ENCODE peak calls at places on chromosomes 4 and X, in seven cellular contexts. O is HepG2, K is GM12878, V is IMR-90, Q is NB4, M is upper lobe of left lung, H is stomach. Z is an unnamed sample.

GRCh38 chrX:117839544-117839943 is 277.1 kb downstream of the KLHL13 start:
- DNase-seq in O (no peak), K (no peak), V (no peak), Q (no peak), M (no peak), H (no peak), Z (no peak)

GRCh38 chrX:66675541-66675940 is 36.7 kb upstream of the EDA2R start:
- DNase-seq in O (no peak), K (no peak), V (no peak), Q (no peak), M (no peak), H (no peak), Z (no peak)

GRCh38 chr4:55445921-55446577 is 50.3 kb downstream of the TMEM165 start:
- DNase-seq in O (no peak), K (no peak), V (peak; percentile 89), Q (no peak), M (no peak), H (no peak), Z (no peak)

GRCh38 chrX:78658851-78659744 is at the start of gene RTL3:
- DNase-seq in O (no peak), K (no peak), V (peak; percentile 78), Q (peak; percentile 25), M (no peak), H (no peak), Z (no peak)

GRCh38 chr4:140188975-140189374 is 35.0 kb upstream of the MAML3 start:
- DNase-seq in O (no peak), K (no peak), V (peak; percentile 64), Q (no peak), M (peak; percentile 56), H (no peak), Z (no peak)

GRCh38 chrX:100874240-100874798 is at the start of gene NOX1:
- DNase-seq in O (no peak), K (no peak), V (peak; percentile 13), Q (no peak), M (no peak), H (no peak), Z (no peak)

GRCh38 chr4:143248827-143249226 is 64.1 kb downstream of the USP38 start:
- DNase-seq in O (no peak), K (no peak), V (no peak), Q (no peak), M (no peak), H (no peak), Z (no peak)

GRCh38 chr4:99863804-99864203 is 30.4 kb downstream of the LAMTOR3 start:
- DNase-seq in O (no peak), K (no peak), V (peak; percentile 57), Q (no peak), M (no peak), H (no peak), Z (peak; percentile 7)

GRCh38 chrX:140815868-140816267 is 106.3 kb downstream of the LINC00632 start:
- DNase-seq in O (no peak), K (no peak), V (peak; percentile 10), Q (peak; percentile 0), M (no peak), H (no peak), Z (no peak)

GRCh38 chrX:12910424-12910823 is 4.0 kb downstream of the TLR8 start:
- DNase-seq in O (no peak), K (no peak), V (no peak), Q (no peak), M (no peak), H (no peak), Z (no peak)

GRCh38 chr4:82429728-82430192 is 502 bp downstream of the HNRNPDL start:
- DNase-seq in O (no peak), K (no peak), V (no peak), Q (no peak), M (no peak), H (no peak), Z (no peak)

GRCh38 chr4:130306566-130306965 is 1210.6 kb downstream of the C4orf33 start:
- DNase-seq in O (no peak), K (no peak), V (no peak), Q (peak; percentile 10), M (no peak), H (no peak), Z (peak; percentile 3)

GRCh38 chr4:163164591-163164990 is 2.1 kb downstream of the NAF1 start:
- DNase-seq in O (no peak), K (no peak), V (no peak), Q (peak; percentile 61), M (no peak), H (no peak), Z (no peak)

GRCh38 chr4:76095568-76095967 is 21.1 kb downstream of the ART3 start:
- DNase-seq in O (no peak), K (no peak), V (no peak), Q (no peak), M (no peak), H (no peak), Z (no peak)

GRCh38 chr4:10204401-10205058 is 87.9 kb upstream of the WDR1 start:
- DNase-seq in O (no peak), K (no peak), V (no peak), Q (peak; percentile 0), M (no peak), H (no peak), Z (no peak)

GRCh38 chr4:23038626-23039245 is 346.0 kb downstream of the GBA3 start:
- DNase-seq in O (no peak), K (no peak), V (no peak), Q (no peak), M (no peak), H (no peak), Z (no peak)

GRCh38 chr4:40185830-40186664 is 10.8 kb upstream of the RHOH start:
- DNase-seq in O (no peak), K (peak; percentile 94), V (peak; percentile 22), Q (peak; percentile 81), M (no peak), H (no peak), Z (no peak)

GRCh38 chrX:113651306-113651705 is 810.7 kb upstream of the AMOT start:
- DNase-seq in O (no peak), K (no peak), V (no peak), Q (no peak), M (no peak), H (no peak), Z (no peak)

GRCh38 chrX:17081535-17081934 is 135.1 kb downstream of the REPS2 start:
- DNase-seq in O (no peak), K (no peak), V (no peak), Q (no peak), M (no peak), H (no peak), Z (peak; percentile 64)

DNA sequence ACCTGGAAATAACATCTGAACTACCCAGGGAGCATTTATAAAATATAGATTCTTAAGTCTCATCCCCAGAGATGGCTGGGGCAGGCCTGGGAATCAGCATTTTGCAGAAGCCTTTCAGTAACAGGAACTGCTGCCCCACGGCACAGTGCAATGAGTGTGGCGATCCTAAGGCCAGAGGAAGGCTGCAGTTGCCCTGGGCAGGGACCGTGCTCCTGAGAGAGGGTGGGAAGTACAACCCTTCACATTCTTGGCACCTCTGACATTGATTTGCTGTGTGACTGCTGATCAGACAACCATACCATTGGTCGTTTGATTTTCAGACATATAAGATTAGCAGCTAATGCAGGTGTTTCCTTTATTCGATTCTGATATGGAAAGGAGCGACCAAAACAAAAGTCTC is 233.6 kb downstream of the STIM2 start:
- DNase-seq in O (no peak), K (no peak), V (no peak), Q (no peak), M (no peak), H (no peak), Z (no peak)
- TF ChIP-seq POLR2A in O (no peak), K (no peak), V (no peak), Q (no peak), M (no peak), H (no peak), Z (no peak)

DNA sequence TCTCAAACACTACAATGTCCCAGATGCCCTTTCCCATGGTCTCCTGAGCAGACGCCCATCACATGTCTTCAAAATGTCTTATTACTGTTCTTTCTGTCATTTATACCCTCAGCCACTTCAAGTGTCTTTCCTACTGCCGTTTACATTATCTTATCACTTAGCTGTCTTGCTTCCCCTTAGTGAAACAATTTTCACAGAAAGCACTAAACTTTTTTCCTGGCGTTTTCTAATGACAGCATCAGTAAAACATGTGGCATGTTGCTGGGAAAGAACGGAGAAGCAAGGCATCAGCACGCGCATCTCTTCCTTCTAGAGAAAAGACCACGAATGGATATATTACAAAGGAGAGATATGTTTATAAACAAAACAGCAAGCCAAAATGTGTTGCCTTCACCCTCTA is 189.7 kb upstream of the SLIT2 start:
- DNase-seq in O (no peak), K (no peak), V (peak; percentile 51), Q (no peak), M (no peak), H (no peak), Z (no peak)
- TF ChIP-seq POLR2A in O (no peak), K (no peak), V (no peak), Q (no peak), M (no peak), H (no peak), Z (no peak)

DNA sequence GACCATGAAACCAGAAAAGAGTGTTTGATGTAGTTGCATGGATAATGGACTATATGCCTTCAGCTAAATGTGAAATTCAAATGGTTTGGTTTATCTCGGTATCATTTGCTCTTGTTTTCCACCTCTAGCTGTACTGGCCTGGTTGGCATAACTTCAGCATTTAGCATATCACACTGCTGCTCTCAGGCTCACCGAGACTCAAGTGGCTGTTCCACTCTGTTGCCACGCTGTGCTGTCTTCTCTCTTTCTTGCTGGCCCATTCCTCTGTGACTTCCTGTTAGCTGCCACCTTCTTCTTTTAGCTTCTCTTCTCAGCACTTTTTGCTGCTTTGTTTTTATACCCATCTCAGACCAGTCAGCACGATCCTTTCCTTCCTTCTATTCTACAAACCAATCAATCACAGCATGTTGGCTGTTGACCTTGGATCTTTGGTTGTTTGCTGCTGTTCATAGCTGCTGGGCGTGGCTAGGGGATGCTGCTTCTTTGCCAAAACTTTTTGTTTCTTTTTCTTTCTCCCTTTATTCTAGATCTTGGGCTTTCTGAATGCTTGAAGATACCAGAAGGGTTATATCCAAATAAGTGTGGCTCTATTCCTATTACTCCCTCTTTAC is 24.0 kb downstream of the INTS6L start:
- DNase-seq in O (no peak), K (no peak), V (no peak), Q (no peak), M (no peak), H (no peak), Z (no peak)
- TF ChIP-seq POLR2A in O (no peak), K (no peak), V (no peak), Q (no peak), M (no peak), H (no peak), Z (no peak)

DNA sequence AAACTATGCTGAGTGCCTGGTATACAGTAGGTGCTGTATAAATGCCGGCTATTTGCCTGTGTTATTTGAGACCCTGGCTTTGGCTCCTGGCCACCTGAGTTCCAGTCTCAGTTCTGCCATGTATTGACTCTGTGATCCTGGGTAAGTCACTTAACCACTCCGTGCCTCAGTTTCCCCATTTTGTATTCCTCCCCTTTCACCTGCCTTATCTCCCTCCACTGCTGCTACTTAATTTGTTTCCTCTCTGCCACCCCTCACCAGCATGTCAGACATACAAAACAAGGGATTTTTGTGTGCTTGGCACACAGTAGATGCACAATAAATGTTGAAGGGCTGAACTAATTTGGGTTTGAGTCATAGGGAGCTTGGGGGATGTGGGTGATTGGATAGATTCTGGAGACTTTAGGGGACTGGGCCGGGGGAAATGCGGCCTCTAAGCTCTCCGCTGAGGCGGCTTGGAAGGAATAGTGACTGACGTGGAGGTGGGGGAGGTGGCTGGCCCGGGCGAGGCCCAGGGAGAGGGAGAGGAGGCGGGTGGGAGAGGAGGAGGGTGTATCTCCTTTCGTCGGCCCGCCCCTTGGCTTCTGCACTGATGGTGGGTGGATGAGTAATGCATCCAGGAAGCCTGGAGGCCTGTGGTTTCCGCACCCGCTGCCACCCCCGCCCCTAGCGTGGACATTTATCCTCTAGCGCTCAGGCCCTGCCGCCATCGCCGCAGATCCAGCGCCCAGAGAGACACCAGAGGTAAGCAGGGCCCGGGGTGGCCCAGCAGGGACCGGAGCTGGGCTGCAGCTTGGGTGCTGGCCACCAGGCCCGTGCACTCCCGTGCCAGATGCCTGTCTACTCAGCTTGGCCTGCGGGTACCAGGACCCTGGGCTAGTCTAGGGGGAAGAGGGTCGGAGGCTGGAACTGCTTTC is at the start of gene TIMP1:
- DNase-seq in O (peak; percentile 63), K (peak; percentile 45), V (peak; percentile 93), Q (peak; percentile 97), M (peak; percentile 88), H (peak; percentile 71), Z (peak; percentile 88)
- TF ChIP-seq POLR2A in O (no peak), K (peak; percentile 80), V (peak; percentile 95), Q (peak; percentile 48), M (peak; percentile 57), H (no peak), Z (peak; percentile 79)